ENCODE peak calls at places on chromosomes 13 and 19, in ten cellular contexts. V, J, A, D, I, K, R, X, Y and Z are unnamed samples.

GRCh38 chr19:32809254-32809653 is 60.3 kb downstream of the SLC7A9 start:
- DNase-seq in J (no peak), Y (peak; percentile 9), I (no peak), D (no peak), K (no peak), A (no peak), V (no peak), R (no peak), X (no peak), Z (no peak)

GRCh38 chr19:51372649-51373504 is at the start of gene NKG7:
- DNase-seq in J (no peak), Y (no peak), R (no peak), K (no peak), A (no peak), I (no peak), X (no peak), V (no peak), D (no peak), Z (no peak)

GRCh38 chr13:67150608-67151007 is 79.5 kb downstream of the PCDH9 start:
- DNase-seq in D (no peak), A (no peak), V (no peak), X (no peak), I (no peak), K (no peak), Y (no peak), J (no peak), R (no peak), Z (no peak)

GRCh38 chr19:38812004-38812840 is 523 bp downstream of the LGALS4 start:
- DNase-seq in D (no peak), R (no peak), Y (no peak), I (no peak), K (no peak), X (no peak), J (no peak), V (no peak), A (no peak), Z (no peak)

GRCh38 chr13:113065406-113066141 is 40.0 kb upstream of the F7 start:
- DNase-seq in D (peak; percentile 22), A (no peak), X (no peak), R (no peak), J (no peak), I (no peak), K (no peak), V (no peak), Y (no peak), Z (no peak)

GRCh38 chr13:111429064-111429558 is 108.7 kb downstream of the TEX29 start:
- DNase-seq in J (peak; percentile 69), I (peak; percentile 48), D (peak; percentile 1), K (no peak), A (no peak), X (peak; percentile 2), V (peak; percentile 47), R (no peak), Y (no peak), Z (peak; percentile 20)

GRCh38 chr13:25372275-25373081 is 704 bp downstream of the ATP8A2 start:
- DNase-seq in A (no peak), V (no peak), Y (no peak), X (no peak), D (no peak), I (no peak), J (peak; percentile 66), R (no peak), K (peak; percentile 31), Z (no peak)

GRCh38 chr13:27113436-27113835 is 58.2 kb downstream of the USP12 start:
- DNase-seq in Y (no peak), D (no peak), V (no peak), I (no peak), K (no peak), X (no peak), A (no peak), J (no peak), R (no peak), Z (no peak)

GRCh38 chr13:93794197-93794885 is 567.7 kb downstream of the GPC6 start:
- DNase-seq in J (no peak), Y (no peak), K (no peak), X (no peak), R (no peak), D (no peak), V (no peak), I (no peak), A (no peak), Z (no peak)

GRCh38 chr19:48858984-48859710 is 9.3 kb downstream of the PLEKHA4 start:
- DNase-seq in V (no peak), D (no peak), J (no peak), Y (no peak), R (no peak), A (no peak), X (no peak), K (no peak), I (no peak), Z (no peak)

GRCh38 chr13:40102854-40103253 is 447.4 kb downstream of the COG6 start:
- DNase-seq in X (peak; percentile 55), K (no peak), I (peak; percentile 5), A (no peak), Y (no peak), V (peak; percentile 82), D (peak; percentile 98), R (peak; percentile 90), J (no peak), Z (no peak)

GRCh38 chr19:53132231-53132991 is at the start of gene ZNF415:
- DNase-seq in V (peak; percentile 60), Y (peak; percentile 88), I (no peak), K (peak; percentile 83), D (peak; percentile 69), A (peak; percentile 42), X (no peak), J (peak; percentile 96), R (no peak), Z (peak; percentile 35)

GRCh38 chr13:91017031-91017668 is 330.3 kb upstream of the MIR17HG start:
- DNase-seq in V (peak; percentile 78), X (no peak), Y (no peak), K (no peak), R (no peak), J (peak; percentile 66), D (peak; percentile 27), I (peak; percentile 40), A (no peak), Z (peak; percentile 2)

DNA sequence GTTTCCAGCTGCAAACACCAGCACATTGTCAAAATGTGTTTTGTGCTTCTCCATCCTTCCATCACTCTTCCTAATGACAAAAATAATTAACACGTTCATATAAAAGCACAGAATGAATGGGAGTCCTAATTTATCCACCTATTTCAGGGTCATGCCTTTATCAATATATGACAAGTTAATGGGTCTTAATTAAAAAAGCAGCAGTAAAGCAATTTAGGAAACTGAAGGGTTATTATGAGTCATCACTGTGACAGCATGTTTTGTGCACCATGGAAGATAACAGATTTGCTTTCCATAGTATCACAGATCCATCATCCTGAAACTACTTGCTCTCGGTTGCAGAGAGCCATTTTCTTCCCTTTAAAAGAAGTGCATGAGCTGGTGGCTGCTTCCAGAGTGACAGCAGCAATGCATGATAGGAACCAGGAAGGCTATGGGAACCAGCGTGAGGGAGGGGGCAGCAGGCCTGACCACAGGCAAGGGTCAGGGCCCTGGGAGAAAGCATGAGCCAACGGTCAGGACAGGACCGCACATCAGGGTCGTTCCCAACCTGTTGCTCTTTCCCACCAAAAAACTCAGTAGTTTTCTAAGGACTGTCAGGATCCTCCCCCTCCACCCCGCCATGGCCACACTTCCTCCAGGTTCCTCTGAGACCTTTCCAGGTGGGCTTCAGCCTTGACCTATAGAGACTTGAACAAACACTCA is 784.2 kb downstream of the UQCRFS1 start:
- DNase-seq in Y (no peak), X (no peak), D (peak; percentile 31), A (no peak), J (no peak), K (no peak), I (no peak), R (no peak), V (no peak), Z (no peak)
- TF ChIP-seq CTCF in Y (no peak), X (no peak), D (no peak), A (no peak), J (no peak), K (no peak), I (no peak), R (no peak), V (no peak), Z (no peak)

DNA sequence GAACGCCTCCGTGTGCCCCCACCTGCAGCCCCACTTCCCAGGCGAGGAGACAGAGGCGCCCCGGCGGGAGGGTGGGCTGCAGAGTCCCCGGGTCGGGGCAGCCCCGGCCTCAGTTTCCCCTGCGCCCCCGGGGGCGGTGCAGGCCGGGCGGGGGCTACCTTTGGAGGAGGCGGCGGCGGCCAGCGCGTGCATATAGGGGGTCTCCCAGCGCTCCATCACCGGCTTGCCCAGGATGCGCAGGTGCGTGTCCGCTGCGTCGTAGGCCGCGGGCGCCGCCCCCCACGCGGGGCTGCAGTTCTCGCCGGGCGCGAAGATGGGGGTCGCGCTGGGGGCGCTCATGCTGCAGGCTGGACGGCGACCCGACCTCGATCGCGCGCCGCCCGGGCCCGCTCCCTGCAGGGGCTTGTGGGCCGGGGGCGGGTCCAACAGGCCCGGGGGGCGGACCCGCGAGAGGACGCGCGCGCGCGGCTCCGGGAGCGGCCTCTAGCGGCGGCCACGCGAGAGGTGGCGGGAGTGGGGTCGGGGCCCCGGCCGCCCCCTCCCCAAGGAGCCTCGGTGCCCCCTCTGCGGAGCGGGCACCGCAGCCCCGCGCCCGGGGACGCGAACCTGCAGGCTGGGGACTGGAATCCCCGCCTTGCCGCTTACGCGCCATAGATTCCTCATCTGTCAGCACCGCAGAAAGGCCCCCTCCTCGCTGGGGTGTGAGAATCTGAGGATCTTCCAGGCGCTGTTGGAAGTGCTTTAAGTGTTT is at the start of gene GAMT:
- DNase-seq in I (no peak), R (no peak), A (no peak), X (no peak), D (peak; percentile 37), J (peak; percentile 76), Y (no peak), V (peak; percentile 43), K (no peak), Z (no peak)
- TF ChIP-seq CTCF in I (peak; percentile 60), R (peak; percentile 7), A (peak; percentile 79), X (peak; percentile 23), D (no peak), J (peak; percentile 50), Y (peak; percentile 72), V (peak; percentile 51), K (no peak), Z (peak; percentile 77)

GRCh38 chr13:69556540-69557196 is 551.0 kb upstream of the ATXN8OS start:
- DNase-seq in X (no peak), R (no peak), I (no peak), K (no peak), D (no peak), J (no peak), V (no peak), Y (no peak), A (no peak), Z (no peak)
- TF ChIP-seq CTCF in X (peak; percentile 36), R (peak; percentile 16), I (no peak), K (no peak), D (no peak), J (no peak), V (no peak), Y (no peak), A (no peak), Z (no peak)

GRCh38 chr19:6127716-6128335 is 7.6 kb upstream of the ACSBG2 start:
- DNase-seq in J (no peak), V (no peak), R (no peak), A (no peak), I (no peak), X (no peak), K (no peak), Y (no peak), D (no peak), Z (peak; percentile 28)

GRCh38 chr19:6125571-6125989 is 9.9 kb upstream of the ACSBG2 start:
- DNase-seq in K (no peak), Y (peak; percentile 41), A (no peak), V (peak; percentile 95), X (no peak), R (peak; percentile 16), J (peak; percentile 73), D (peak; percentile 65), I (no peak), Z (peak; percentile 78)

GRCh38 chr19:6126335-6126974 is 9.0 kb upstream of the ACSBG2 start:
- DNase-seq in I (peak; percentile 62), V (peak; percentile 94), K (no peak), Y (no peak), A (no peak), D (peak; percentile 63), R (peak; percentile 12), X (no peak), J (peak; percentile 55), Z (peak; percentile 58)
- TF ChIP-seq CTCF in I (peak; percentile 55), V (peak; percentile 81), K (no peak), Y (no peak), A (no peak), D (peak; percentile 28), R (no peak), X (peak; percentile 63), J (peak; percentile 45), Z (peak; percentile 53)